ENCODE peak calls at places on chromosomes 11 and 22, in ten cellular contexts. One of them, this sample, is unnamed.
A peak's percentile ranks its signal among the peaks of the same experiment; 100 is the strongest.

GRCh38 chr22:35482311-35482710 is 58.3 kb upstream of the RASD2 start:
- DNase-seq in heart left ventricle: no peak
- DNase-seq in fibroblast of lung: no peak
- DNase-seq in neural progenitor cell: no peak
- DNase-seq in A549: no peak
- DNase-seq in OCI-LY7: no peak
- DNase-seq in AG04450: no peak
- DNase-seq in esophagus muscularis mucosa: no peak
- DNase-seq in HCT116: no peak
- DNase-seq in PC-9: no peak
- DNase-seq in this sample: no peak

GRCh38 chr22:38948181-38948940 is 9.0 kb upstream of the APOBEC3A start:
- DNase-seq in heart left ventricle: no peak
- DNase-seq in fibroblast of lung: no peak
- DNase-seq in neural progenitor cell: peak; percentile 1
- DNase-seq in A549: no peak
- DNase-seq in OCI-LY7: no peak
- DNase-seq in AG04450: no peak
- DNase-seq in esophagus muscularis mucosa: no peak
- DNase-seq in HCT116: no peak
- DNase-seq in PC-9: no peak
- DNase-seq in this sample: peak; percentile 15

GRCh38 chr22:20118572-20119020 is 1.6 kb upstream of the TRMT2A start:
- DNase-seq in heart left ventricle: no peak
- DNase-seq in fibroblast of lung: no peak
- DNase-seq in neural progenitor cell: peak; percentile 27
- DNase-seq in A549: no peak
- DNase-seq in OCI-LY7: no peak
- DNase-seq in AG04450: no peak
- DNase-seq in esophagus muscularis mucosa: no peak
- DNase-seq in HCT116: no peak
- DNase-seq in PC-9: no peak
- DNase-seq in this sample: no peak

GRCh38 chr11:16876840-16877239 is 137.4 kb downstream of the PLEKHA7 start:
- DNase-seq in heart left ventricle: no peak
- DNase-seq in fibroblast of lung: no peak
- DNase-seq in neural progenitor cell: no peak
- DNase-seq in A549: no peak
- DNase-seq in OCI-LY7: no peak
- DNase-seq in AG04450: no peak
- DNase-seq in esophagus muscularis mucosa: no peak
- DNase-seq in HCT116: no peak
- DNase-seq in PC-9: no peak
- DNase-seq in this sample: no peak

GRCh38 chr22:50148991-50149721 is 21.4 kb upstream of the PANX2 start:
- DNase-seq in heart left ventricle: peak; percentile 32
- DNase-seq in fibroblast of lung: peak; percentile 28
- DNase-seq in neural progenitor cell: peak; percentile 78
- DNase-seq in A549: peak; percentile 67
- DNase-seq in OCI-LY7: peak; percentile 84
- DNase-seq in AG04450: no peak
- DNase-seq in esophagus muscularis mucosa: no peak
- DNase-seq in HCT116: peak; percentile 61
- DNase-seq in PC-9: peak; percentile 86
- DNase-seq in this sample: peak; percentile 77

GRCh38 chr11:104694259-104695070 is 203.8 kb downstream of the CASP12 start:
- DNase-seq in heart left ventricle: no peak
- DNase-seq in fibroblast of lung: peak; percentile 75
- DNase-seq in neural progenitor cell: peak; percentile 1
- DNase-seq in A549: no peak
- DNase-seq in OCI-LY7: no peak
- DNase-seq in AG04450: peak; percentile 33
- DNase-seq in esophagus muscularis mucosa: no peak
- DNase-seq in HCT116: no peak
- DNase-seq in PC-9: no peak
- DNase-seq in this sample: no peak

GRCh38 chr22:42078469-42079318 is 806 bp upstream of the SMDT1 start:
- DNase-seq in heart left ventricle: peak; percentile 34
- DNase-seq in fibroblast of lung: peak; percentile 42
- DNase-seq in neural progenitor cell: no peak
- DNase-seq in A549: no peak
- DNase-seq in OCI-LY7: no peak
- DNase-seq in AG04450: no peak
- DNase-seq in esophagus muscularis mucosa: no peak
- DNase-seq in HCT116: no peak
- DNase-seq in PC-9: no peak
- DNase-seq in this sample: no peak

GRCh38 chr22:43553451-43554258 is 141.8 kb downstream of the MPPED1 start:
- DNase-seq in heart left ventricle: no peak
- DNase-seq in fibroblast of lung: no peak
- DNase-seq in neural progenitor cell: no peak
- DNase-seq in A549: no peak
- DNase-seq in OCI-LY7: no peak
- DNase-seq in AG04450: no peak
- DNase-seq in esophagus muscularis mucosa: peak; percentile 84
- DNase-seq in HCT116: no peak
- DNase-seq in PC-9: no peak
- DNase-seq in this sample: no peak

GRCh38 chr22:20750461-20751184 is 23.3 kb upstream of the SERPIND1 start:
- DNase-seq in heart left ventricle: peak; percentile 54
- DNase-seq in fibroblast of lung: peak; percentile 78
- DNase-seq in neural progenitor cell: no peak
- DNase-seq in A549: peak; percentile 25
- DNase-seq in OCI-LY7: no peak
- DNase-seq in AG04450: peak; percentile 63
- DNase-seq in esophagus muscularis mucosa: no peak
- DNase-seq in HCT116: no peak
- DNase-seq in PC-9: peak; percentile 49
- DNase-seq in this sample: no peak

GRCh38 chr11:2451336-2451735 is 6.5 kb downstream of the KCNQ1 start:
- DNase-seq in heart left ventricle: no peak
- DNase-seq in fibroblast of lung: no peak
- DNase-seq in neural progenitor cell: no peak
- DNase-seq in A549: no peak
- DNase-seq in OCI-LY7: no peak
- DNase-seq in AG04450: no peak
- DNase-seq in esophagus muscularis mucosa: no peak
- DNase-seq in HCT116: no peak
- DNase-seq in PC-9: no peak
- DNase-seq in this sample: peak; percentile 53

GRCh38 chr11:75801362-75802021 is 13.5 kb upstream of the UVRAG start:
- DNase-seq in heart left ventricle: peak; percentile 49
- DNase-seq in fibroblast of lung: no peak
- DNase-seq in neural progenitor cell: no peak
- DNase-seq in A549: no peak
- DNase-seq in OCI-LY7: no peak
- DNase-seq in AG04450: no peak
- DNase-seq in esophagus muscularis mucosa: no peak
- DNase-seq in HCT116: no peak
- DNase-seq in PC-9: no peak
- DNase-seq in this sample: peak; percentile 27

GRCh38 chr11:43583548-43583947 is 97.0 kb upstream of the HSD17B12 start:
- DNase-seq in heart left ventricle: no peak
- DNase-seq in fibroblast of lung: no peak
- DNase-seq in neural progenitor cell: no peak
- DNase-seq in A549: no peak
- DNase-seq in OCI-LY7: no peak
- DNase-seq in AG04450: no peak
- DNase-seq in esophagus muscularis mucosa: peak; percentile 53
- DNase-seq in HCT116: no peak
- DNase-seq in PC-9: no peak
- DNase-seq in this sample: no peak

GRCh38 chr11:9264381-9265210 is 554 bp downstream of the DENND5A start:
- DNase-seq in heart left ventricle: peak; percentile 65
- DNase-seq in fibroblast of lung: peak; percentile 90
- DNase-seq in neural progenitor cell: peak; percentile 18
- DNase-seq in A549: peak; percentile 47
- DNase-seq in OCI-LY7: no peak
- DNase-seq in AG04450: no peak
- DNase-seq in esophagus muscularis mucosa: peak; percentile 92
- DNase-seq in HCT116: no peak
- DNase-seq in PC-9: peak; percentile 12
- DNase-seq in this sample: no peak

GRCh38 chr11:134331565-134332188 is at the start of gene GLB1L2:
- DNase-seq in heart left ventricle: peak; percentile 58
- DNase-seq in fibroblast of lung: peak; percentile 25
- DNase-seq in neural progenitor cell: peak; percentile 91
- DNase-seq in A549: peak; percentile 35
- DNase-seq in OCI-LY7: no peak
- DNase-seq in AG04450: no peak
- DNase-seq in esophagus muscularis mucosa: peak; percentile 93
- DNase-seq in HCT116: peak; percentile 45
- DNase-seq in PC-9: peak; percentile 73
- DNase-seq in this sample: no peak

GRCh38 chr22:27159716-27160295 is 502.4 kb downstream of the MIAT start:
- DNase-seq in heart left ventricle: no peak
- DNase-seq in fibroblast of lung: no peak
- DNase-seq in neural progenitor cell: no peak
- DNase-seq in A549: no peak
- DNase-seq in OCI-LY7: no peak
- DNase-seq in AG04450: no peak
- DNase-seq in esophagus muscularis mucosa: no peak
- DNase-seq in HCT116: no peak
- DNase-seq in PC-9: no peak
- DNase-seq in this sample: no peak
- TF ChIP-seq CTCF in heart left ventricle: no peak
- TF ChIP-seq CTCF in fibroblast of lung: no peak
- TF ChIP-seq CTCF in neural progenitor cell: no peak
- TF ChIP-seq CTCF in A549: no peak
- TF ChIP-seq CTCF in OCI-LY7: no peak
- TF ChIP-seq CTCF in AG04450: no peak
- TF ChIP-seq CTCF in esophagus muscularis mucosa: no peak
- TF ChIP-seq CTCF in HCT116: no peak
- TF ChIP-seq CTCF in PC-9: no peak
- TF ChIP-seq CTCF in this sample: no peak

DNA sequence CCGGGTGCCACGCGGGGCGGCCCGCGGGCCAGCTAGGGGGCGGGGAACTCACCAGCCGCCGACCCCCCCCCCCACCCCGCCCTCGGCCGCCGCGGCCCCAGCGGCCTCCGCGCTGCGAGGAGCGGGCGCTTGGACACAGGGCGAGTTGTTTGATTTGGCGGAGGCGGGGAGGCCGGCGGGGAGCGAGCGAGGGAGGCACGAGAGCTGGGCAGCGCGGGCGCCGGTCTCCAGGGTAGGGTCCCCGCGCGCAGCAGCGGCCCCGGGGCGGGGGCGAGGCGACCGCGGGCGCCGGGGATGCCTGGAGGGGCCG is 64.3 kb downstream of the NAV2 start:
- DNase-seq in heart left ventricle: no peak
- DNase-seq in fibroblast of lung: no peak
- DNase-seq in neural progenitor cell: peak; percentile 70
- DNase-seq in A549: peak; percentile 7
- DNase-seq in OCI-LY7: no peak
- DNase-seq in AG04450: no peak
- DNase-seq in esophagus muscularis mucosa: no peak
- DNase-seq in HCT116: no peak
- DNase-seq in PC-9: peak; percentile 33
- DNase-seq in this sample: no peak
- H3K4me3 ChIP-seq in heart left ventricle: peak overlapping the region; percentile 60
- H3K4me3 ChIP-seq in fibroblast of lung: no peak overlapping the region
- H3K4me3 ChIP-seq in neural progenitor cell: peak overlapping the region; percentile 62
- H3K4me3 ChIP-seq in A549: peak overlapping the region; percentile 64
- H3K4me3 ChIP-seq in OCI-LY7: no peak overlapping the region
- H3K4me3 ChIP-seq in AG04450: peak overlapping the region; percentile 50
- H3K4me3 ChIP-seq in esophagus muscularis mucosa: peak overlapping the region; percentile 56
- H3K4me3 ChIP-seq in HCT116: no peak overlapping the region
- H3K4me3 ChIP-seq in PC-9: peak overlapping the region; percentile 64
- H3K4me3 ChIP-seq in this sample: peak overlapping the region; percentile 25

GRCh38 chr11:45332486-45332934 is 46.4 kb upstream of the SYT13 start:
- DNase-seq in heart left ventricle: peak; percentile 38
- DNase-seq in fibroblast of lung: peak; percentile 49
- DNase-seq in neural progenitor cell: peak; percentile 62
- DNase-seq in A549: peak; percentile 29
- DNase-seq in OCI-LY7: peak; percentile 56
- DNase-seq in AG04450: no peak
- DNase-seq in esophagus muscularis mucosa: peak; percentile 90
- DNase-seq in HCT116: peak; percentile 29
- DNase-seq in PC-9: peak; percentile 10
- DNase-seq in this sample: no peak

GRCh38 chr11:45334410-45334809 is 48.3 kb upstream of the SYT13 start:
- DNase-seq in heart left ventricle: no peak
- DNase-seq in fibroblast of lung: no peak
- DNase-seq in neural progenitor cell: no peak
- DNase-seq in A549: no peak
- DNase-seq in OCI-LY7: no peak
- DNase-seq in AG04450: no peak
- DNase-seq in esophagus muscularis mucosa: peak; percentile 77
- DNase-seq in HCT116: no peak
- DNase-seq in PC-9: no peak
- DNase-seq in this sample: no peak

GRCh38 chr11:45333023-45333422 is 46.9 kb upstream of the SYT13 start:
- DNase-seq in heart left ventricle: peak; percentile 25
- DNase-seq in fibroblast of lung: no peak
- DNase-seq in neural progenitor cell: no peak
- DNase-seq in A549: no peak
- DNase-seq in OCI-LY7: no peak
- DNase-seq in AG04450: no peak
- DNase-seq in esophagus muscularis mucosa: peak; percentile 47
- DNase-seq in HCT116: no peak
- DNase-seq in PC-9: no peak
- DNase-seq in this sample: no peak

GRCh38 chr11:45331839-45332485 is 45.8 kb upstream of the SYT13 start:
- DNase-seq in heart left ventricle: no peak
- DNase-seq in fibroblast of lung: no peak
- DNase-seq in neural progenitor cell: no peak
- DNase-seq in A549: no peak
- DNase-seq in OCI-LY7: no peak
- DNase-seq in AG04450: no peak
- DNase-seq in esophagus muscularis mucosa: peak; percentile 29
- DNase-seq in HCT116: no peak
- DNase-seq in PC-9: no peak
- DNase-seq in this sample: no peak

DNA sequence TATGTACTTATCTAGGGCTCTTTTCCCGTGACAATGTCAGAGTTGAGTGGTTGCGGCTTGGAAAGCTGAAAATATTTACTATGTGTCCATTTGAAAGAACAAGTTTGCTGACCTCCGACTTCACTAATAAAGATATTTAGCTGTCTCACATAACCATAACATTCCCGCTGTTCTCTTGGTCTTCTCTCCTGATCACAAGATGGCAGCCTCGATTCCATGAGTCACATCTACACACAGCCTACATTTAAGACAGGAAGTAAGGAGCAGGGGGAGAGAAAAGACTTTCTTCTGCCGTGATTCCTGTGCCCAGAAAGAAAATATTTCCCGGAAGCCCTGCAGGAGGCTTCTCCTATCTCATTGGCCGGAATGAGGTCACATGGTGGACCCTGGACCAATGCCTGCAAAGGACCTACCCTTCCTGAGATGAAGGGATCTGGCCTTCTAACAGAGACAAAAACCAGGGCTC is 47.4 kb upstream of the SYT13 start:
- DNase-seq in heart left ventricle: peak; percentile 61
- DNase-seq in fibroblast of lung: peak; percentile 85
- DNase-seq in neural progenitor cell: no peak
- DNase-seq in A549: peak; percentile 36
- DNase-seq in OCI-LY7: peak; percentile 48
- DNase-seq in AG04450: no peak
- DNase-seq in esophagus muscularis mucosa: peak; percentile 87
- DNase-seq in HCT116: peak; percentile 23
- DNase-seq in PC-9: no peak
- DNase-seq in this sample: no peak
- H3K27ac ChIP-seq in heart left ventricle: peak overlapping the region; percentile 75
- H3K27ac ChIP-seq in fibroblast of lung: no peak overlapping the region
- H3K27ac ChIP-seq in neural progenitor cell: no peak overlapping the region
- H3K27ac ChIP-seq in A549: no peak overlapping the region
- H3K27ac ChIP-seq in OCI-LY7: no peak overlapping the region
- H3K27ac ChIP-seq in AG04450: no peak overlapping the region
- H3K27ac ChIP-seq in esophagus muscularis mucosa: peak overlapping the region; percentile 54
- H3K27ac ChIP-seq in HCT116: no peak overlapping the region
- H3K27ac ChIP-seq in PC-9: no peak overlapping the region
- H3K27ac ChIP-seq in this sample: no peak overlapping the region

GRCh38 chr11:59106363-59107336 is at the start of gene FAM111B:
- DNase-seq in heart left ventricle: peak; percentile 86
- DNase-seq in fibroblast of lung: peak; percentile 91
- DNase-seq in neural progenitor cell: peak; percentile 91
- DNase-seq in A549: peak; percentile 94
- DNase-seq in OCI-LY7: peak; percentile 91
- DNase-seq in AG04450: peak; percentile 60
- DNase-seq in esophagus muscularis mucosa: no peak
- DNase-seq in HCT116: peak; percentile 83
- DNase-seq in PC-9: peak; percentile 90
- DNase-seq in this sample: peak; percentile 91
- TF ChIP-seq CTCF in heart left ventricle: no peak
- TF ChIP-seq CTCF in fibroblast of lung: peak; percentile 21
- TF ChIP-seq CTCF in neural progenitor cell: no peak
- TF ChIP-seq CTCF in A549: no peak
- TF ChIP-seq CTCF in OCI-LY7: peak; percentile 35
- TF ChIP-seq CTCF in AG04450: peak; percentile 18
- TF ChIP-seq CTCF in esophagus muscularis mucosa: no peak
- TF ChIP-seq CTCF in HCT116: no peak
- TF ChIP-seq CTCF in PC-9: no peak
- TF ChIP-seq CTCF in this sample: no peak

This sample was measured in RWPE2.